ENCODE peak calls at places on chromosomes 11 and 22, in five cellular contexts. Z is AG08395; X is AG04449; W is activated T-cell treated with anti-CD3 and anti-CD28 coated beads, Interleukin-2, amount 50 U/mL, for 48 hours; R is HEK293T. K is an unnamed sample.

GRCh38 chr11:12276831-12277475 is 100.4 kb upstream of the PARVA start:
- DNase-seq in Z (no peak), X (no peak), R (no peak), W (peak), K (no peak)

GRCh38 chr11:13837286-13837685 is 125.2 kb upstream of the SPON1 start:
- DNase-seq in Z (no peak), R (no peak), X (no peak), W (no peak), K (no peak)

GRCh38 chr22:24516301-24516737 is 21.2 kb downstream of the UPB1 start:
- DNase-seq in R (no peak), X (peak), Z (peak), W (no peak), K (peak)

GRCh38 chr22:22397292-22397870 is 111.2 kb downstream of the ZNF280B start:
- DNase-seq in W (no peak), X (no peak), R (no peak), Z (peak), K (no peak)

GRCh38 chr11:132646890-132647289 is 885.4 kb downstream of the OPCML start:
- DNase-seq in R (no peak), X (no peak), W (no peak), Z (no peak), K (no peak)

GRCh38 chr22:35480143-35480542 is 60.5 kb upstream of the RASD2 start:
- DNase-seq in Z (peak), X (no peak), W (no peak), R (no peak), K (no peak)

GRCh38 chr11:12285811-12286222 is 91.6 kb upstream of the PARVA start:
- DNase-seq in R (no peak), Z (no peak), X (no peak), W (no peak), K (no peak)

GRCh38 chr11:69385466-69385820 is 91.5 kb downstream of the MYEOV start:
- DNase-seq in X (no peak), Z (no peak), R (no peak), W (no peak), K (no peak)

GRCh38 chr22:29032014-29032475 is 29.6 kb downstream of the C22orf31 start:
- DNase-seq in Z (no peak), R (peak), W (no peak), X (no peak), K (no peak)

GRCh38 chr11:26734706-26735105 is 12.8 kb upstream of the SLC5A12 start:
- DNase-seq in X (no peak), W (no peak), Z (no peak), R (no peak), K (no peak)

GRCh38 chr22:42720263-42721044 is at the start of gene A4GALT:
- DNase-seq in W (peak), X (no peak), R (peak), Z (peak), K (no peak)

GRCh38 chr11:593347-593746 is 17.1 kb downstream of the PHRF1 start:
- DNase-seq in R (no peak), X (no peak), W (no peak), Z (no peak), K (no peak)

GRCh38 chr22:19109198-19110063 is 12.8 kb downstream of the DGCR2 start:
- DNase-seq in W (peak), R (no peak), Z (peak), X (peak), K (no peak)

GRCh38 chr11:68950268-68950667 is 30.5 kb downstream of the MRGPRD start:
- DNase-seq in X (no peak), Z (peak), W (no peak), R (peak), K (no peak)

GRCh38 chr11:73982990-73983763 is 534 bp upstream of the UCP2 start:
- DNase-seq in W (peak), Z (peak), X (no peak), R (peak), K (peak)

GRCh38 chr11:121063728-121064127 is 37.3 kb upstream of the TECTA start:
- DNase-seq in R (peak), X (no peak), W (no peak), Z (peak), K (no peak)

GRCh38 chr11:121038642-121039409 is 14.9 kb downstream of the TBCEL start:
- DNase-seq in W (no peak), R (no peak), Z (no peak), X (no peak), K (no peak)

GRCh38 chr22:43207386-43207785 is 20.5 kb upstream of the TTLL12 start:
- DNase-seq in W (no peak), Z (no peak), X (no peak), R (no peak), K (no peak)

GRCh38 chr11:11148104-11148509 is 204.9 kb downstream of the CSNK2A3 start:
- DNase-seq in W (no peak), R (no peak), Z (peak), X (peak), K (peak)

GRCh38 chr11:12628322-12628721 is 45.9 kb upstream of the TEAD1 start:
- DNase-seq in W (no peak), X (no peak), R (no peak), Z (no peak), K (no peak)

GRCh38 chr22:41094036-41094435 is 1.6 kb downstream of the EP300 start:
- DNase-seq in R (no peak), W (no peak), Z (peak), X (no peak), K (no peak)

GRCh38 chr11:112247198-112247597 is 13.5 kb downstream of the PLET1 start:
- DNase-seq in X (no peak), R (no peak), W (no peak), Z (no peak), K (no peak)

GRCh38 chr22:30647536-30647935 is 12.0 kb downstream of the SLC35E4 start:
- DNase-seq in Z (no peak), X (no peak), R (no peak), W (no peak), K (no peak)

GRCh38 chr11:70699294-70700221 is 301.2 kb downstream of the CTTN start:
- DNase-seq in W (no peak), Z (no peak), X (no peak), R (no peak), K (no peak)

GRCh38 chr11:88543902-88544655 is 206.5 kb upstream of the CTSC start:
- DNase-seq in R (peak), W (peak), Z (peak), X (peak), K (peak)

GRCh38 chr11:96426356-96427103 is 36.7 kb downstream of the JRKL start:
- DNase-seq in X (no peak), R (peak), W (no peak), Z (peak), K (no peak)

GRCh38 chr11:96154802-96155520 is 188.0 kb downstream of the MAML2 start:
- DNase-seq in W (no peak), R (no peak), X (no peak), Z (peak), K (no peak)

GRCh38 chr11:44595964-44596381 is 30.5 kb downstream of the CD82 start:
- DNase-seq in R (no peak), Z (no peak), X (no peak), W (no peak), K (no peak)

GRCh38 chr11:66056541-66056940 is 4.4 kb downstream of the SF3B2 start:
- DNase-seq in X (no peak), R (no peak), W (no peak), Z (no peak), K (no peak)

GRCh38 chr11:2693271-2693833 is 6.4 kb downstream of the KCNQ1OT1 start:
- DNase-seq in R (no peak), W (no peak), X (no peak), Z (no peak), K (no peak)

K was measured in BJ.